ENCODE peak calls at places on chromosome 6, in seven cellular contexts. U is GM12865; B is glutamatergic neuron; O is GM20000; X is CD4-positive, alpha-beta T cell; D is fibroblast of pulmonary artery; F is uterus. K is an unnamed sample.

GRCh38 chr6:10384719-10385511 is 30.0 kb downstream of the TFAP2A start:
- DNase-seq in O (no peak), F (no peak), B (peak), D (no peak), U (no peak), X (no peak), K (no peak)

GRCh38 chr6:41370488-41371111 is 35.2 kb downstream of the NCR2 start:
- DNase-seq in X (no peak), D (no peak), O (no peak), F (no peak), B (no peak), U (no peak), K (no peak)

GRCh38 chr6:1762203-1762602 is 152.5 kb downstream of the FOXC1 start:
- DNase-seq in X (no peak), U (no peak), O (no peak), B (no peak), D (no peak), F (no peak), K (no peak)

GRCh38 chr6:7559651-7560385 is 18.3 kb downstream of the DSP start:
- DNase-seq in X (no peak), B (no peak), D (peak), U (no peak), F (no peak), O (no peak), K (no peak)

GRCh38 chr6:138692058-138692977 is 81.3 kb upstream of the CCDC28A start:
- DNase-seq in F (peak), O (peak), U (peak), D (peak), X (peak), B (peak), K (peak)

GRCh38 chr6:160510199-160510598 is 153.9 kb downstream of the LPA start:
- DNase-seq in F (no peak), U (no peak), O (no peak), X (no peak), D (peak), B (no peak), K (no peak)

GRCh38 chr6:108846628-108847027 is 1.6 kb upstream of the ARMC2 start:
- DNase-seq in F (no peak), B (no peak), O (no peak), U (no peak), D (no peak), X (no peak), K (no peak)

GRCh38 chr6:148998704-148999103 is 251.9 kb downstream of the UST start:
- DNase-seq in X (no peak), F (no peak), B (no peak), O (no peak), U (no peak), D (no peak), K (no peak)

GRCh38 chr6:111993342-111993741 is 60.6 kb upstream of the CCN6 start:
- DNase-seq in O (no peak), F (no peak), D (no peak), X (no peak), B (no peak), U (peak), K (no peak)

GRCh38 chr6:53734473-53735299 is 60.1 kb upstream of the LRRC1 start:
- DNase-seq in B (peak), D (peak), F (no peak), O (peak), U (peak), X (peak), K (peak)

GRCh38 chr6:127939442-127940066 is 38.7 kb upstream of the THEMIS start:
- DNase-seq in B (no peak), F (no peak), D (peak), X (no peak), U (no peak), O (no peak), K (no peak)

GRCh38 chr6:48826884-48827701 is 636.0 kb downstream of the MMUT start:
- DNase-seq in F (no peak), X (no peak), O (no peak), D (peak), B (no peak), U (peak), K (no peak)

GRCh38 chr6:150088481-150089154 is 19.7 kb upstream of the ULBP3 start:
- DNase-seq in F (no peak), U (no peak), B (no peak), D (no peak), X (no peak), O (no peak), K (no peak)

GRCh38 chr6:57013501-57013900 is 33.0 kb upstream of the KIAA1586 start:
- DNase-seq in U (no peak), B (peak), D (peak), F (no peak), O (no peak), X (no peak), K (no peak)

GRCh38 chr6:111604259-111605099 is 1.2 kb downstream of the TRAF3IP2 start:
- DNase-seq in U (no peak), D (peak), F (peak), O (no peak), X (no peak), B (no peak), K (peak)

GRCh38 chr6:158923801-158924498 is 76.1 kb downstream of the RSPH3 start:
- DNase-seq in B (no peak), X (no peak), D (no peak), O (no peak), F (no peak), U (no peak), K (no peak)

GRCh38 chr6:135935951-135936601 is 84.6 kb downstream of the PDE7B start:
- DNase-seq in B (no peak), U (no peak), D (peak), O (no peak), X (no peak), F (no peak), K (no peak)

GRCh38 chr6:168197636-168198301 is 118.8 kb upstream of the FRMD1 start:
- DNase-seq in O (no peak), X (no peak), B (no peak), U (no peak), D (no peak), F (no peak), K (no peak)

GRCh38 chr6:36247691-36248090 is 22.2 kb upstream of the PNPLA1 start:
- DNase-seq in B (no peak), F (peak), D (peak), X (no peak), U (no peak), O (no peak), K (no peak)

GRCh38 chr6:20952605-20953004 is 418.3 kb downstream of the CDKAL1 start:
- DNase-seq in X (no peak), U (no peak), O (no peak), B (no peak), F (no peak), D (peak), K (peak)

GRCh38 chr6:145241039-145241438 is 494.3 kb downstream of the EPM2A start:
- DNase-seq in U (no peak), F (no peak), B (no peak), D (peak), O (no peak), X (no peak), K (no peak)

GRCh38 chr6:54427396-54427910 is 119.2 kb downstream of the TINAG start:
- DNase-seq in F (no peak), X (no peak), B (no peak), U (no peak), O (no peak), D (no peak), K (no peak)

GRCh38 chr6:73696990-73697651 is 1.1 kb downstream of the CD109 start:
- DNase-seq in X (no peak), U (no peak), F (no peak), B (no peak), D (no peak), O (no peak), K (no peak)

GRCh38 chr6:47483853-47484546 is 6.4 kb downstream of the CD2AP start:
- DNase-seq in D (no peak), B (no peak), X (no peak), O (no peak), F (no peak), U (no peak), K (no peak)

GRCh38 chr6:29797120-29797519 is 30.5 kb upstream of the HLA-G start:
- DNase-seq in U (no peak), F (no peak), B (no peak), X (no peak), D (peak), O (no peak), K (no peak)

GRCh38 chr6:146289816-146290588 is 253.6 kb upstream of the RAB32 start:
- DNase-seq in O (no peak), U (no peak), D (peak), F (no peak), X (no peak), B (no peak), K (no peak)

GRCh38 chr6:142543576-142543975 is 241.8 kb downstream of the ADGRG6 start:
- DNase-seq in F (no peak), O (no peak), B (no peak), D (no peak), X (no peak), U (no peak), K (no peak)

GRCh38 chr6:142534484-142534883 is 232.7 kb downstream of the ADGRG6 start:
- DNase-seq in D (no peak), F (no peak), U (no peak), X (no peak), O (no peak), B (no peak), K (no peak)

GRCh38 chr6:142542704-142543233 is 241.0 kb downstream of the ADGRG6 start:
- DNase-seq in U (no peak), F (peak), D (peak), X (no peak), O (no peak), B (no peak), K (no peak)

DNA sequence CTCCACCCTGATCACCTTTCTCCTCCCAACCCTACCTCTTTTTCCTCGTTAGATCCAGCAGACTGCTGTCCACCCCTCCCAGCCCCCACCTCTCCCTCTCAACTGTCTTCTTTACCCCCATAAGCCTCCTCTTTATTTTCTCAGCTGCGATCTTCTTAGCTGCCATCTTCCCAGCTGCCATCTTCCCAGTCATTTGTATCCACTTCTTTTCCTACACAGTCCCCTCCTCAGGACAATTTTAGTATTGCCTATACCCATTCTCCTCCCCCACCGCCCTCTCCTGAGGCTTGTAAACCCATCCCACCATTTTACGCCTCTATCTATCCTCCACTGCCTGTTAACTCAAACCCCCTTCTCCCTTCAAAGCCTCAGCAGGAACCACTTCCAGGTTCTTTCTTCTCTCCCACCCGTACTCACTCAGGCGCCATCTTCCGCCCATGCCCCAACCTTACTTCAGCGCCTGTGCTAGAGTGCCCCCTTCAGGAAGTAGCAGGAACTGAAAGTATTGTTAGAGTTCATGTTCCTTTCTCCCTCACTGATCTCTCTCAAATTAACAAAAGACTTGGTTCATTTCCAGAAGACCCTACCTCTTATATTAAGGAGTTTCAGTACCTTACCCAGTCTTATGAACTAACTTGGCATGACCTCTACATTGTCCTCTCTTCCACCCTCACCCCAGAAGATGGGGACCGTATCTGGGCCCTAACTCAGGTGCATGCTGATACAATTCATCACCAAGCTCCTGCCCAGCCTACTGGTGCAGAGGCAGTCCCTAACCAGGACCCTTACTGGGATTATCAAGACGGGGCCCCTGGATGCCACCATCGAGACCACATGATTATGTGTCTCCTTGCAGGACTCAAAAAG is 236.0 kb downstream of the ADGRG6 start:
- DNase-seq in O (no peak), X (no peak), U (peak), B (no peak), F (no peak), D (peak), K (no peak)
- TF ChIP-seq CTCF in O (no peak), X (no peak), U (peak), B (peak), F (no peak), D (peak), K (peak)

GRCh38 chr6:33863084-33863483 is 59.3 kb upstream of the MLN start:
- DNase-seq in U (no peak), D (no peak), F (no peak), B (no peak), X (no peak), O (no peak), K (no peak)

GRCh38 chr6:33860706-33861474 is 57.1 kb upstream of the MLN start:
- DNase-seq in O (no peak), X (peak), D (peak), U (peak), F (no peak), B (no peak), K (peak)

GRCh38 chr6:33860006-33860405 is 56.2 kb upstream of the MLN start:
- DNase-seq in D (no peak), U (no peak), B (no peak), O (no peak), F (no peak), X (no peak), K (no peak)

GRCh38 chr6:33862536-33862935 is 58.7 kb upstream of the MLN start:
- DNase-seq in X (no peak), F (no peak), B (no peak), U (no peak), D (no peak), O (no peak), K (no peak)

GRCh38 chr6:33861722-33862121 is 57.9 kb upstream of the MLN start:
- DNase-seq in O (no peak), X (no peak), F (no peak), U (no peak), B (no peak), D (no peak), K (no peak)
- TF ChIP-seq CTCF in O (no peak), X (no peak), F (no peak), U (no peak), B (no peak), D (no peak), K (no peak)

DNA sequence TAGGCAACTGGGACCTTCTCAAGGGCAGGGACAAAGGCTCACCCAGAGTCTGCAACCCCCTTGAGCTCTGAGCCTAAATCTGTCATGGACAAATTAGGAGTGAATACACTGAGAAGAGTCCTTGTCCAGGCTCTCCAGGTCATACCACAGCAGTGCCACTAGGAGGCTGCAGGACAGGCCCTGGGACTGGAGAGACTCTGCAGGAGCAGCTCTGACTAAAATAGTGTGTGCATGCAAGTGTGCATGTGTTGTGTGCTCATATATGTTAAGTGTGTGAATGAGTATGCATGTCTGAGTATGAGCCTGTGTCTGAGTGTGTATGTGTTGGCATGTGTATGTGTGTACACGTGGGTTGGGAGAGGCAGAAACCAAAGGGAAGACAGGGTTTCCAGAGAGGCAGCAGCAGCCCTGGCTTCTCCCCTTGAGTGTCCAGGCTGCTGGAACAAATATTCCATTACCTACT is 27.1 kb downstream of the MRPL14 start:
- DNase-seq in B (peak), D (peak), F (no peak), O (no peak), U (peak), X (no peak), K (peak)
- TF ChIP-seq CTCF in B (peak), D (peak), F (peak), O (no peak), U (peak), X (peak), K (peak)

DNA sequence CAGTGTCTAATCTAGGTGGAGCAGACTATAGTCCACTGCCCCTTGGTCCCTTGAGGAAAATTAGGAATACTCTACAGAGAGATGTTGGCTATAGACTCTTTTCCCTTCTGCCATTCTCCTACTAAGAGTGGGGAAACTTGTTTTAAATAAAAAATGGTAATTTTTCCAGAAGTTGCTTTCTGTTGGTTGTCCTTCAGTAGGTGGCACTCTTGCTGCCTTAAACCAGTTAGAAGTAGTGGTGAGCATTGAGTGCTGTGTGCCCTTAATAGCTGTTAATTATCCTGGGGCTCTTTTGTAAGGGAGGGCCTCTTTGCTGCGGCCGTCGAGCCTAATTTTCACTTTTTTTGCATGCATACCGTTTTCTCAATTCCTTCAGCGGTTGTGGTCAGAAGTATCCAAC is 2.8 kb downstream of the CMTR1 start:
- DNase-seq in U (no peak), B (no peak), O (no peak), D (no peak), F (no peak), X (no peak), K (no peak)
- TF ChIP-seq CTCF in U (no peak), B (no peak), O (no peak), D (no peak), F (no peak), X (no peak), K (no peak)

GRCh38 chr6:17197607-17198006 is 83.6 kb upstream of the RBM24 start:
- DNase-seq in B (no peak), D (no peak), U (no peak), O (no peak), F (no peak), X (no peak), K (no peak)

GRCh38 chr6:17202526-17202925 is 78.6 kb upstream of the RBM24 start:
- DNase-seq in X (no peak), F (no peak), U (no peak), D (no peak), B (no peak), O (no peak), K (no peak)

GRCh38 chr6:17204548-17204947 is 76.6 kb upstream of the RBM24 start:
- DNase-seq in F (no peak), B (no peak), U (no peak), D (no peak), O (no peak), X (no peak), K (no peak)

GRCh38 chr6:17200395-17200794 is 80.8 kb upstream of the RBM24 start:
- DNase-seq in B (peak), U (no peak), D (no peak), O (no peak), X (no peak), F (no peak), K (peak)
- TF ChIP-seq CTCF in B (peak), U (no peak), D (no peak), O (no peak), X (no peak), F (no peak), K (peak)

DNA sequence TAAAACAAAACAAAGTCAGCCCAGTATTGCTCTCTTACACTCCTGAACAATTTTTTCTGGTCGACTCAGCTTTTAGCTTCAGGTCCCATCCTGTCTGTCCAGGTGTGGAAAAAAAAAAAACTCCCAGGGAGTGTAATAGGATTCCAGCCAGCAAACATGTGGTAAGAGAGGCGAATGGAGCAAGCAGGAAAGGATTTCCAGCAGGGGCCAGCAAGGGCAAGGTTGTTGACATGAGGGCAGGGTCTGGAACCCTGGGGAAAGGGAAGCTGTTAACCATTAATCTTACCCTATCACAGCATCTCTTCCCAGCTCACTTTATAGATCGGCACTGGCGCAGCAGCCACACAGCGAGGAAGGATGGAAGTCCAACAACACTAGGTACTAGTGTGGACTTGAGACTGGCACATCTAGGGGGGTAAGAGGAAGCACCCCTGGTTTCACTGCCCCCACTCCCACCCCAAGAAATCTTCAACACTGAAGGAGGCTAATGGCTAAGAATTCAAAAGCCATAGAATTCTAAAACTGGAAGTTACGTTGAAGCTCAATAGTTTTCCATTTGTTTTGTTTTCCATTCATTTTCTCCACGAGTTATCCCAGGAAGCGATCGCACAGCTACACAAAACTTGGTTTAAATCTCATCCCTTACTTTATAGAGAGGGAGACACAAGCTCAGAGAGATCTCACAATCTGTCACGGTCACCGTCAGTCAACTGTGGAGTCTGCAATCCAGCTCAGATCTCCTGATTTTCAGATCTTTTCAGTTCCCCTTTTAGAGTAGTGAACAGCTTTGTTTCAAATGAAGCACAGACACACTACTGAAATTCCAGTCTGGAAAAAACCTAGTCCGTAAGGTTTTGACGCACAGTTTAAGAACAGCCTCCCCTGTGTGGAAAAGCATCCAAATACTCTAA is 53.4 kb downstream of the SLC22A23 start:
- DNase-seq in U (no peak), X (no peak), D (no peak), B (no peak), F (peak), O (no peak), K (no peak)
- TF ChIP-seq CTCF in U (no peak), X (no peak), D (no peak), B (no peak), F (no peak), O (no peak), K (no peak)

GRCh38 chr6:68473433-68474210 is 161.5 kb upstream of the ADGRB3 start:
- DNase-seq in D (no peak), F (no peak), X (no peak), O (no peak), U (no peak), B (no peak), K (no peak)

DNA sequence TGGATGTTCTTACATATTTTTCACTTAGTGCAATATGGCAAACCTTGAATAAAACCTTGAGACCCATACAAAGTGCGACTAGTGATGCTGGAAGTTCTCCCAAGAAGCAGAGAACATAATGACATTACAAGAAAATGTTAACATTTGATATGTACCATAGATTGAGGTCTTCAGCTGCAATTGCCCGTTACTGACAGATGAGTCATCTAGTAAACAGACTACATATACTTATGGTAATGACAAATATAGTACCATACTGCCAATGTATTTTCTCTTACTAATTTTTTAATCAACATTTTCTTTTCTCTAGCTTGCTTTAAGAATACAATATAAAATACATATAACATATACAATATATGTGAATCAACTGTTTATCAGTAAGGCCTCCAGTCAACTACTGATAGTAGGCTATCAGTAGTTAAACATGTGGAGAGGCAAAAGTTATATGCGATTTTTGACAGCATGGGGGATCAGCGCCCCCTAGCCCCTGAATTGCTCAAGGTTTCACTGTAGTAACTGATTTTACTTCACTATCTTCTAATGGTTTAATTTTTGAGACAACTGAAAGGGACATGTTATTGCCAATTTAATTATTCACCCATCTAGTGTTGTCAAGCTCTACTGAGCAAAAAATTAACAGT is 166.7 kb upstream of the ADGRB3 start:
- DNase-seq in U (no peak), F (no peak), O (no peak), X (no peak), B (peak), D (peak), K (peak)
- TF ChIP-seq CTCF in U (no peak), F (no peak), O (peak), X (no peak), B (no peak), D (peak), K (peak)